ENCODE peak calls at places on chromosomes 2 and 18, in eight cellular contexts. One of them, this sample, is unnamed.

GRCh38 chr2:211085056-211085680 is 528.8 kb downstream of the CPS1 start:
- DNase-seq in AG09309: no peak
- DNase-seq in AG10803: peak; percentile 1
- DNase-seq in tibial artery: no peak
- DNase-seq in lung: no peak
- DNase-seq in coronary artery: no peak
- DNase-seq in OCI-LY7: peak; percentile 40
- DNase-seq in ovary: no peak
- DNase-seq in this sample: no peak

GRCh38 chr2:35510641-35511040 is 844.9 kb upstream of the CRIM1 start:
- DNase-seq in AG09309: no peak
- DNase-seq in tibial artery: no peak
- DNase-seq in lung: no peak
- DNase-seq in ovary: no peak
- DNase-seq in AG10803: no peak
- DNase-seq in OCI-LY7: no peak
- DNase-seq in coronary artery: no peak
- DNase-seq in this sample: no peak

GRCh38 chr18:79511271-79511670 is 115.5 kb downstream of the NFATC1 start:
- DNase-seq in AG09309: no peak
- DNase-seq in coronary artery: no peak
- DNase-seq in tibial artery: peak; percentile 49
- DNase-seq in ovary: peak; percentile 21
- DNase-seq in AG10803: no peak
- DNase-seq in lung: no peak
- DNase-seq in OCI-LY7: no peak
- DNase-seq in this sample: no peak

GRCh38 chr2:159226608-159227007 is 59.9 kb downstream of the WDSUB1 start:
- DNase-seq in AG09309: no peak
- DNase-seq in lung: no peak
- DNase-seq in AG10803: no peak
- DNase-seq in ovary: no peak
- DNase-seq in tibial artery: no peak
- DNase-seq in OCI-LY7: no peak
- DNase-seq in coronary artery: no peak
- DNase-seq in this sample: no peak

GRCh38 chr18:53556450-53556849 is 668.0 kb downstream of the MBD2 start:
- DNase-seq in AG09309: no peak
- DNase-seq in OCI-LY7: no peak
- DNase-seq in AG10803: no peak
- DNase-seq in ovary: no peak
- DNase-seq in tibial artery: no peak
- DNase-seq in coronary artery: no peak
- DNase-seq in lung: no peak
- DNase-seq in this sample: no peak

GRCh38 chr2:176176233-176176632 is 12.2 kb upstream of the HOXD1 start:
- DNase-seq in lung: no peak
- DNase-seq in ovary: no peak
- DNase-seq in coronary artery: no peak
- DNase-seq in AG09309: no peak
- DNase-seq in OCI-LY7: no peak
- DNase-seq in tibial artery: no peak
- DNase-seq in AG10803: no peak
- DNase-seq in this sample: no peak

GRCh38 chr2:185227391-185227790 is 511.2 kb upstream of the FSIP2 start:
- DNase-seq in OCI-LY7: no peak
- DNase-seq in tibial artery: no peak
- DNase-seq in AG09309: no peak
- DNase-seq in ovary: no peak
- DNase-seq in AG10803: no peak
- DNase-seq in lung: no peak
- DNase-seq in coronary artery: no peak
- DNase-seq in this sample: no peak

GRCh38 chr2:158725496-158725895 is 69.6 kb upstream of the DAPL1 start:
- DNase-seq in AG09309: no peak
- DNase-seq in lung: no peak
- DNase-seq in coronary artery: no peak
- DNase-seq in OCI-LY7: no peak
- DNase-seq in tibial artery: no peak
- DNase-seq in ovary: no peak
- DNase-seq in AG10803: no peak
- DNase-seq in this sample: no peak

GRCh38 chr2:103669579-103669978 is 907.7 kb downstream of the TMEM182 start:
- DNase-seq in OCI-LY7: no peak
- DNase-seq in AG09309: no peak
- DNase-seq in lung: no peak
- DNase-seq in ovary: no peak
- DNase-seq in AG10803: no peak
- DNase-seq in coronary artery: no peak
- DNase-seq in tibial artery: no peak
- DNase-seq in this sample: no peak

GRCh38 chr2:45458909-45459563 is 152.0 kb downstream of the SRBD1 start:
- DNase-seq in tibial artery: no peak
- DNase-seq in AG09309: no peak
- DNase-seq in coronary artery: no peak
- DNase-seq in OCI-LY7: peak; percentile 36
- DNase-seq in ovary: no peak
- DNase-seq in AG10803: peak; percentile 76
- DNase-seq in lung: peak; percentile 48
- DNase-seq in this sample: peak; percentile 46

GRCh38 chr2:239882335-239882734 is 142.8 kb downstream of the NDUFA10 start:
- DNase-seq in lung: peak; percentile 67
- DNase-seq in tibial artery: peak; percentile 67
- DNase-seq in AG09309: no peak
- DNase-seq in ovary: peak; percentile 51
- DNase-seq in AG10803: peak; percentile 24
- DNase-seq in coronary artery: peak; percentile 69
- DNase-seq in OCI-LY7: peak; percentile 46
- DNase-seq in this sample: peak; percentile 4

GRCh38 chr2:39494784-39495251 is 57.7 kb upstream of the MAP4K3 start:
- DNase-seq in AG10803: peak; percentile 99
- DNase-seq in OCI-LY7: no peak
- DNase-seq in coronary artery: no peak
- DNase-seq in tibial artery: no peak
- DNase-seq in lung: no peak
- DNase-seq in AG09309: peak; percentile 95
- DNase-seq in ovary: no peak
- DNase-seq in this sample: peak; percentile 98

GRCh38 chr2:9594361-9595063 is 36.3 kb downstream of the YWHAQ start:
- DNase-seq in lung: peak; percentile 55
- DNase-seq in OCI-LY7: no peak
- DNase-seq in ovary: no peak
- DNase-seq in coronary artery: no peak
- DNase-seq in AG09309: peak; percentile 67
- DNase-seq in AG10803: peak; percentile 90
- DNase-seq in tibial artery: no peak
- DNase-seq in this sample: peak; percentile 78

GRCh38 chr2:236659758-236660150 is 90.1 kb downstream of the ACKR3 start:
- DNase-seq in coronary artery: peak; percentile 41
- DNase-seq in tibial artery: no peak
- DNase-seq in OCI-LY7: no peak
- DNase-seq in AG09309: no peak
- DNase-seq in AG10803: no peak
- DNase-seq in lung: peak; percentile 26
- DNase-seq in ovary: no peak
- DNase-seq in this sample: no peak

GRCh38 chr2:36245632-36246031 is 109.9 kb upstream of the CRIM1 start:
- DNase-seq in tibial artery: no peak
- DNase-seq in coronary artery: no peak
- DNase-seq in ovary: no peak
- DNase-seq in AG10803: no peak
- DNase-seq in AG09309: no peak
- DNase-seq in OCI-LY7: no peak
- DNase-seq in lung: no peak
- DNase-seq in this sample: no peak

GRCh38 chr2:77397763-77398162 is 124.4 kb downstream of the LRRTM4 start:
- DNase-seq in AG10803: no peak
- DNase-seq in tibial artery: no peak
- DNase-seq in coronary artery: no peak
- DNase-seq in OCI-LY7: no peak
- DNase-seq in lung: no peak
- DNase-seq in AG09309: no peak
- DNase-seq in ovary: no peak
- DNase-seq in this sample: no peak
- TF ChIP-seq CTCF in AG10803: no peak
- TF ChIP-seq CTCF in tibial artery: no peak
- TF ChIP-seq CTCF in coronary artery: no peak
- TF ChIP-seq CTCF in OCI-LY7: no peak
- TF ChIP-seq CTCF in lung: no peak
- TF ChIP-seq CTCF in AG09309: no peak
- TF ChIP-seq CTCF in ovary: no peak
- TF ChIP-seq CTCF in this sample: no peak

GRCh38 chr2:220051716-220052115 is 424.3 kb downstream of the SLC4A3 start:
- DNase-seq in tibial artery: no peak
- DNase-seq in coronary artery: no peak
- DNase-seq in OCI-LY7: no peak
- DNase-seq in lung: no peak
- DNase-seq in AG10803: no peak
- DNase-seq in AG09309: no peak
- DNase-seq in ovary: no peak
- DNase-seq in this sample: no peak

GRCh38 chr2:220043993-220044335 is 416.5 kb downstream of the SLC4A3 start:
- DNase-seq in OCI-LY7: no peak
- DNase-seq in lung: no peak
- DNase-seq in AG10803: no peak
- DNase-seq in AG09309: no peak
- DNase-seq in tibial artery: no peak
- DNase-seq in ovary: no peak
- DNase-seq in coronary artery: no peak
- DNase-seq in this sample: no peak

GRCh38 chr2:220043155-220043992 is 415.9 kb downstream of the SLC4A3 start:
- DNase-seq in OCI-LY7: no peak
- DNase-seq in lung: no peak
- DNase-seq in AG09309: no peak
- DNase-seq in coronary artery: no peak
- DNase-seq in tibial artery: no peak
- DNase-seq in ovary: no peak
- DNase-seq in AG10803: peak; percentile 15
- DNase-seq in this sample: peak; percentile 48

GRCh38 chr2:220044383-220044782 is 417.0 kb downstream of the SLC4A3 start:
- DNase-seq in coronary artery: no peak
- DNase-seq in AG10803: no peak
- DNase-seq in tibial artery: no peak
- DNase-seq in lung: no peak
- DNase-seq in OCI-LY7: no peak
- DNase-seq in AG09309: no peak
- DNase-seq in ovary: no peak
- DNase-seq in this sample: peak; percentile 9

GRCh38 chr2:220046507-220046906 is 419.1 kb downstream of the SLC4A3 start:
- DNase-seq in lung: no peak
- DNase-seq in tibial artery: no peak
- DNase-seq in OCI-LY7: no peak
- DNase-seq in AG10803: peak; percentile 42
- DNase-seq in coronary artery: no peak
- DNase-seq in AG09309: no peak
- DNase-seq in ovary: no peak
- DNase-seq in this sample: no peak
- H3K4me3 ChIP-seq in lung: no peak overlapping the region
- H3K4me3 ChIP-seq in tibial artery: no peak overlapping the region
- H3K4me3 ChIP-seq in OCI-LY7: no peak overlapping the region
- H3K4me3 ChIP-seq in AG10803: no peak overlapping the region
- H3K4me3 ChIP-seq in coronary artery: no peak overlapping the region
- H3K4me3 ChIP-seq in AG09309: no peak overlapping the region
- H3K4me3 ChIP-seq in ovary: no peak overlapping the region
- H3K4me3 ChIP-seq in this sample: no peak overlapping the region

DNA sequence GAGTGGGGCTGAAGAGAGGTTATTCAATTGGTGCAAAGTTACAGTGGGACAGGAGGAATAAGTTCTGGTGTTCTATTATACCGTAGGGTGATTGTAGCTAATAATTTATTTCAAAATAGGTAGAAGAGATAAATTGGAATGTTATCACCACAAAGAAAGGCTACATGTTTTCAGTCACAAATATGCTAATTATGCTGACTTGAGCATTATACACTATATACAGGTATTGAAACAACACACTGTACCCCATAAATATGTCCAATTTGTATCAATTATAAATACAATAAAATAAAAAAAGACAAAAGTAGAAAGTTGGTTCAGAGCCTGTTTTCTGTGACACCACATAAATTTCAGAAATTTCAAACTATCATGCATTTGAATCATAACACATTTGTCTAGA is 97.7 kb downstream of the CDH19 start:
- DNase-seq in AG09309: no peak
- DNase-seq in AG10803: no peak
- DNase-seq in tibial artery: no peak
- DNase-seq in ovary: no peak
- DNase-seq in coronary artery: no peak
- DNase-seq in OCI-LY7: no peak
- DNase-seq in lung: no peak
- DNase-seq in this sample: no peak
- TF ChIP-seq CTCF in AG09309: no peak
- TF ChIP-seq CTCF in AG10803: no peak
- TF ChIP-seq CTCF in tibial artery: no peak
- TF ChIP-seq CTCF in ovary: no peak
- TF ChIP-seq CTCF in coronary artery: no peak
- TF ChIP-seq CTCF in OCI-LY7: no peak
- TF ChIP-seq CTCF in lung: no peak
- TF ChIP-seq CTCF in this sample: no peak

GRCh38 chr2:31581124-31581795 is 522 bp upstream of the SRD5A2 start:
- DNase-seq in AG09309: no peak
- DNase-seq in tibial artery: no peak
- DNase-seq in OCI-LY7: no peak
- DNase-seq in AG10803: no peak
- DNase-seq in coronary artery: no peak
- DNase-seq in ovary: no peak
- DNase-seq in lung: no peak
- DNase-seq in this sample: no peak
- H3K4me3 ChIP-seq in AG09309: no peak overlapping the region
- H3K4me3 ChIP-seq in tibial artery: no peak overlapping the region
- H3K4me3 ChIP-seq in OCI-LY7: no peak overlapping the region
- H3K4me3 ChIP-seq in AG10803: no peak overlapping the region
- H3K4me3 ChIP-seq in coronary artery: no peak overlapping the region
- H3K4me3 ChIP-seq in ovary: no peak overlapping the region
- H3K4me3 ChIP-seq in lung: no peak overlapping the region
- H3K4me3 ChIP-seq in this sample: no peak overlapping the region

GRCh38 chr2:126864861-126865260 is 33.8 kb upstream of the TEX51 start:
- DNase-seq in ovary: no peak
- DNase-seq in OCI-LY7: peak; percentile 9
- DNase-seq in AG09309: no peak
- DNase-seq in AG10803: no peak
- DNase-seq in tibial artery: no peak
- DNase-seq in lung: peak; percentile 24
- DNase-seq in coronary artery: peak; percentile 41
- DNase-seq in this sample: no peak
- TF ChIP-seq CTCF in ovary: no peak
- TF ChIP-seq CTCF in OCI-LY7: peak; percentile 61
- TF ChIP-seq CTCF in AG09309: peak; percentile 27
- TF ChIP-seq CTCF in AG10803: peak; percentile 22
- TF ChIP-seq CTCF in tibial artery: no peak
- TF ChIP-seq CTCF in lung: no peak
- TF ChIP-seq CTCF in coronary artery: no peak
- TF ChIP-seq CTCF in this sample: no peak

GRCh38 chr2:232058063-232058877 is 96.8 kb downstream of the DIS3L2 start:
- DNase-seq in AG10803: no peak
- DNase-seq in lung: no peak
- DNase-seq in OCI-LY7: no peak
- DNase-seq in AG09309: no peak
- DNase-seq in ovary: no peak
- DNase-seq in tibial artery: no peak
- DNase-seq in coronary artery: no peak
- DNase-seq in this sample: no peak
- H3K4me3 ChIP-seq in AG10803: no peak overlapping the region
- H3K4me3 ChIP-seq in lung: no peak overlapping the region
- H3K4me3 ChIP-seq in OCI-LY7: no peak overlapping the region
- H3K4me3 ChIP-seq in AG09309: no peak overlapping the region
- H3K4me3 ChIP-seq in ovary: no peak overlapping the region
- H3K4me3 ChIP-seq in tibial artery: no peak overlapping the region
- H3K4me3 ChIP-seq in coronary artery: no peak overlapping the region
- H3K4me3 ChIP-seq in this sample: no peak overlapping the region

This sample was measured in foreskin fibroblast.